ENCODE peak calls at places on chromosomes 1 and 21, in seven cellular contexts. One of them, this sample, is unnamed.

GRCh38 chr1:93798301-93798700 is 80.7 kb downstream of the DNTTIP2 start:
- DNase-seq in left colon: no peak
- DNase-seq in cardiac septum: no peak
- DNase-seq in activated effector memory CD4-positive, alpha-beta T cell treated with Interleukin-2 at 50 U/mL for 16 hours: no peak
- DNase-seq in RWPE1: no peak
- DNase-seq in stimulated activated CD4-positive, alpha-beta T cell treated with anti-CD3 and anti-CD28 coated beads, Interleukin-15, amount 100 ng/mL, for 48 hours: no peak
- DNase-seq in T-helper 1 cell: no peak
- DNase-seq in this sample: no peak

GRCh38 chr1:59695301-59695700 is 119.4 kb upstream of the HOOK1 start:
- DNase-seq in left colon: no peak
- DNase-seq in T-helper 1 cell: no peak
- DNase-seq in stimulated activated CD4-positive, alpha-beta T cell treated with anti-CD3 and anti-CD28 coated beads, Interleukin-15, amount 100 ng/mL, for 48 hours: no peak
- DNase-seq in cardiac septum: no peak
- DNase-seq in RWPE1: no peak
- DNase-seq in activated effector memory CD4-positive, alpha-beta T cell treated with Interleukin-2 at 50 U/mL for 16 hours: no peak
- DNase-seq in this sample: no peak

GRCh38 chr1:21234779-21235178 is 55.5 kb downstream of the ECE1 start:
- DNase-seq in RWPE1: no peak
- DNase-seq in left colon: no peak
- DNase-seq in activated effector memory CD4-positive, alpha-beta T cell treated with Interleukin-2 at 50 U/mL for 16 hours: no peak
- DNase-seq in cardiac septum: no peak
- DNase-seq in stimulated activated CD4-positive, alpha-beta T cell treated with anti-CD3 and anti-CD28 coated beads, Interleukin-15, amount 100 ng/mL, for 48 hours: no peak
- DNase-seq in T-helper 1 cell: no peak
- DNase-seq in this sample: no peak

GRCh38 chr21:38503588-38503987 is 5.3 kb upstream of the ERG start:
- DNase-seq in T-helper 1 cell: no peak
- DNase-seq in RWPE1: peak
- DNase-seq in activated effector memory CD4-positive, alpha-beta T cell treated with Interleukin-2 at 50 U/mL for 16 hours: no peak
- DNase-seq in cardiac septum: no peak
- DNase-seq in left colon: no peak
- DNase-seq in stimulated activated CD4-positive, alpha-beta T cell treated with anti-CD3 and anti-CD28 coated beads, Interleukin-15, amount 100 ng/mL, for 48 hours: no peak
- DNase-seq in this sample: no peak

GRCh38 chr1:74712863-74713262 is 20.0 kb downstream of the CRYZ start:
- DNase-seq in activated effector memory CD4-positive, alpha-beta T cell treated with Interleukin-2 at 50 U/mL for 16 hours: no peak
- DNase-seq in left colon: no peak
- DNase-seq in T-helper 1 cell: no peak
- DNase-seq in cardiac septum: no peak
- DNase-seq in RWPE1: no peak
- DNase-seq in stimulated activated CD4-positive, alpha-beta T cell treated with anti-CD3 and anti-CD28 coated beads, Interleukin-15, amount 100 ng/mL, for 48 hours: no peak
- DNase-seq in this sample: no peak

GRCh38 chr1:64917328-64917861 is 49.0 kb downstream of the JAK1 start:
- DNase-seq in T-helper 1 cell: no peak
- DNase-seq in left colon: peak
- DNase-seq in cardiac septum: no peak
- DNase-seq in stimulated activated CD4-positive, alpha-beta T cell treated with anti-CD3 and anti-CD28 coated beads, Interleukin-15, amount 100 ng/mL, for 48 hours: no peak
- DNase-seq in RWPE1: peak
- DNase-seq in activated effector memory CD4-positive, alpha-beta T cell treated with Interleukin-2 at 50 U/mL for 16 hours: no peak
- DNase-seq in this sample: peak

GRCh38 chr1:40300249-40300567 is 16.9 kb downstream of the COL9A2 start:
- DNase-seq in stimulated activated CD4-positive, alpha-beta T cell treated with anti-CD3 and anti-CD28 coated beads, Interleukin-15, amount 100 ng/mL, for 48 hours: no peak
- DNase-seq in RWPE1: no peak
- DNase-seq in cardiac septum: no peak
- DNase-seq in activated effector memory CD4-positive, alpha-beta T cell treated with Interleukin-2 at 50 U/mL for 16 hours: no peak
- DNase-seq in T-helper 1 cell: no peak
- DNase-seq in left colon: no peak
- DNase-seq in this sample: no peak

GRCh38 chr1:115173151-115173550 is 83.8 kb upstream of the TSPAN2 start:
- DNase-seq in left colon: no peak
- DNase-seq in RWPE1: no peak
- DNase-seq in stimulated activated CD4-positive, alpha-beta T cell treated with anti-CD3 and anti-CD28 coated beads, Interleukin-15, amount 100 ng/mL, for 48 hours: no peak
- DNase-seq in cardiac septum: no peak
- DNase-seq in activated effector memory CD4-positive, alpha-beta T cell treated with Interleukin-2 at 50 U/mL for 16 hours: no peak
- DNase-seq in T-helper 1 cell: no peak
- DNase-seq in this sample: no peak

GRCh38 chr1:247857069-247857985 is at the start of gene TRIM58:
- DNase-seq in T-helper 1 cell: peak
- DNase-seq in left colon: peak
- DNase-seq in stimulated activated CD4-positive, alpha-beta T cell treated with anti-CD3 and anti-CD28 coated beads, Interleukin-15, amount 100 ng/mL, for 48 hours: peak
- DNase-seq in RWPE1: peak
- DNase-seq in cardiac septum: no peak
- DNase-seq in activated effector memory CD4-positive, alpha-beta T cell treated with Interleukin-2 at 50 U/mL for 16 hours: no peak
- DNase-seq in this sample: no peak

GRCh38 chr1:43835141-43836021 is 98.2 kb upstream of the ARTN start:
- DNase-seq in cardiac septum: no peak
- DNase-seq in left colon: no peak
- DNase-seq in T-helper 1 cell: no peak
- DNase-seq in RWPE1: peak
- DNase-seq in stimulated activated CD4-positive, alpha-beta T cell treated with anti-CD3 and anti-CD28 coated beads, Interleukin-15, amount 100 ng/mL, for 48 hours: no peak
- DNase-seq in activated effector memory CD4-positive, alpha-beta T cell treated with Interleukin-2 at 50 U/mL for 16 hours: no peak
- DNase-seq in this sample: no peak

GRCh38 chr1:32546611-32547010 is 7.4 kb downstream of the ZBTB8A start:
- DNase-seq in RWPE1: no peak
- DNase-seq in activated effector memory CD4-positive, alpha-beta T cell treated with Interleukin-2 at 50 U/mL for 16 hours: no peak
- DNase-seq in left colon: no peak
- DNase-seq in cardiac septum: no peak
- DNase-seq in T-helper 1 cell: no peak
- DNase-seq in stimulated activated CD4-positive, alpha-beta T cell treated with anti-CD3 and anti-CD28 coated beads, Interleukin-15, amount 100 ng/mL, for 48 hours: no peak
- DNase-seq in this sample: peak

GRCh38 chr1:221394011-221394544 is 347.8 kb downstream of the DUSP10 start:
- DNase-seq in left colon: no peak
- DNase-seq in RWPE1: peak
- DNase-seq in stimulated activated CD4-positive, alpha-beta T cell treated with anti-CD3 and anti-CD28 coated beads, Interleukin-15, amount 100 ng/mL, for 48 hours: no peak
- DNase-seq in activated effector memory CD4-positive, alpha-beta T cell treated with Interleukin-2 at 50 U/mL for 16 hours: no peak
- DNase-seq in T-helper 1 cell: no peak
- DNase-seq in cardiac septum: no peak
- DNase-seq in this sample: no peak

GRCh38 chr1:82706741-82707140 is 906.0 kb downstream of the ADGRL2 start:
- DNase-seq in stimulated activated CD4-positive, alpha-beta T cell treated with anti-CD3 and anti-CD28 coated beads, Interleukin-15, amount 100 ng/mL, for 48 hours: no peak
- DNase-seq in activated effector memory CD4-positive, alpha-beta T cell treated with Interleukin-2 at 50 U/mL for 16 hours: no peak
- DNase-seq in left colon: no peak
- DNase-seq in RWPE1: no peak
- DNase-seq in cardiac septum: no peak
- DNase-seq in T-helper 1 cell: no peak
- DNase-seq in this sample: no peak

GRCh38 chr1:197526736-197527371 is 248.4 kb downstream of the DENND1B start:
- DNase-seq in cardiac septum: no peak
- DNase-seq in stimulated activated CD4-positive, alpha-beta T cell treated with anti-CD3 and anti-CD28 coated beads, Interleukin-15, amount 100 ng/mL, for 48 hours: no peak
- DNase-seq in RWPE1: peak
- DNase-seq in left colon: no peak
- DNase-seq in T-helper 1 cell: no peak
- DNase-seq in activated effector memory CD4-positive, alpha-beta T cell treated with Interleukin-2 at 50 U/mL for 16 hours: no peak
- DNase-seq in this sample: no peak

GRCh38 chr21:34037446-34037845 is 35.9 kb upstream of the MRPS6 start:
- DNase-seq in activated effector memory CD4-positive, alpha-beta T cell treated with Interleukin-2 at 50 U/mL for 16 hours: no peak
- DNase-seq in T-helper 1 cell: no peak
- DNase-seq in left colon: no peak
- DNase-seq in stimulated activated CD4-positive, alpha-beta T cell treated with anti-CD3 and anti-CD28 coated beads, Interleukin-15, amount 100 ng/mL, for 48 hours: no peak
- DNase-seq in cardiac septum: no peak
- DNase-seq in RWPE1: peak
- DNase-seq in this sample: no peak

GRCh38 chr1:173420330-173420806 is 56.8 kb upstream of the PRDX6 start:
- DNase-seq in cardiac septum: no peak
- DNase-seq in T-helper 1 cell: peak
- DNase-seq in left colon: no peak
- DNase-seq in activated effector memory CD4-positive, alpha-beta T cell treated with Interleukin-2 at 50 U/mL for 16 hours: no peak
- DNase-seq in stimulated activated CD4-positive, alpha-beta T cell treated with anti-CD3 and anti-CD28 coated beads, Interleukin-15, amount 100 ng/mL, for 48 hours: peak
- DNase-seq in RWPE1: peak
- DNase-seq in this sample: peak

GRCh38 chr1:41758904-41759548 is 159.7 kb downstream of the HIVEP3 start:
- DNase-seq in T-helper 1 cell: no peak
- DNase-seq in RWPE1: peak
- DNase-seq in left colon: no peak
- DNase-seq in activated effector memory CD4-positive, alpha-beta T cell treated with Interleukin-2 at 50 U/mL for 16 hours: no peak
- DNase-seq in cardiac septum: no peak
- DNase-seq in stimulated activated CD4-positive, alpha-beta T cell treated with anti-CD3 and anti-CD28 coated beads, Interleukin-15, amount 100 ng/mL, for 48 hours: no peak
- DNase-seq in this sample: no peak

GRCh38 chr1:3903141-3904005 is 3.3 kb upstream of the C1orf174 start:
- DNase-seq in left colon: peak
- DNase-seq in cardiac septum: peak
- DNase-seq in stimulated activated CD4-positive, alpha-beta T cell treated with anti-CD3 and anti-CD28 coated beads, Interleukin-15, amount 100 ng/mL, for 48 hours: no peak
- DNase-seq in RWPE1: no peak
- DNase-seq in activated effector memory CD4-positive, alpha-beta T cell treated with Interleukin-2 at 50 U/mL for 16 hours: no peak
- DNase-seq in T-helper 1 cell: no peak
- DNase-seq in this sample: no peak

GRCh38 chr1:205488074-205488723 is 16.3 kb upstream of the CDK18 start:
- DNase-seq in RWPE1: peak
- DNase-seq in left colon: peak
- DNase-seq in cardiac septum: no peak
- DNase-seq in activated effector memory CD4-positive, alpha-beta T cell treated with Interleukin-2 at 50 U/mL for 16 hours: no peak
- DNase-seq in T-helper 1 cell: no peak
- DNase-seq in stimulated activated CD4-positive, alpha-beta T cell treated with anti-CD3 and anti-CD28 coated beads, Interleukin-15, amount 100 ng/mL, for 48 hours: no peak
- DNase-seq in this sample: no peak

GRCh38 chr1:46168463-46168862 is 6.4 kb upstream of the TSPAN1 start:
- DNase-seq in activated effector memory CD4-positive, alpha-beta T cell treated with Interleukin-2 at 50 U/mL for 16 hours: no peak
- DNase-seq in RWPE1: no peak
- DNase-seq in left colon: no peak
- DNase-seq in cardiac septum: no peak
- DNase-seq in T-helper 1 cell: no peak
- DNase-seq in stimulated activated CD4-positive, alpha-beta T cell treated with anti-CD3 and anti-CD28 coated beads, Interleukin-15, amount 100 ng/mL, for 48 hours: no peak
- DNase-seq in this sample: no peak

GRCh38 chr1:154574715-154575114 is 7.1 kb downstream of the CHRNB2 start:
- DNase-seq in T-helper 1 cell: no peak
- DNase-seq in activated effector memory CD4-positive, alpha-beta T cell treated with Interleukin-2 at 50 U/mL for 16 hours: no peak
- DNase-seq in stimulated activated CD4-positive, alpha-beta T cell treated with anti-CD3 and anti-CD28 coated beads, Interleukin-15, amount 100 ng/mL, for 48 hours: no peak
- DNase-seq in RWPE1: no peak
- DNase-seq in cardiac septum: no peak
- DNase-seq in left colon: no peak
- DNase-seq in this sample: no peak

GRCh38 chr1:110677016-110677415 is 2.3 kb upstream of the KCNA3 start:
- DNase-seq in activated effector memory CD4-positive, alpha-beta T cell treated with Interleukin-2 at 50 U/mL for 16 hours: no peak
- DNase-seq in RWPE1: no peak
- DNase-seq in stimulated activated CD4-positive, alpha-beta T cell treated with anti-CD3 and anti-CD28 coated beads, Interleukin-15, amount 100 ng/mL, for 48 hours: no peak
- DNase-seq in T-helper 1 cell: no peak
- DNase-seq in cardiac septum: no peak
- DNase-seq in left colon: no peak
- DNase-seq in this sample: no peak

GRCh38 chr1:63906053-63906704 is 132.4 kb downstream of the ROR1 start:
- DNase-seq in RWPE1: no peak
- DNase-seq in T-helper 1 cell: no peak
- DNase-seq in activated effector memory CD4-positive, alpha-beta T cell treated with Interleukin-2 at 50 U/mL for 16 hours: no peak
- DNase-seq in left colon: no peak
- DNase-seq in stimulated activated CD4-positive, alpha-beta T cell treated with anti-CD3 and anti-CD28 coated beads, Interleukin-15, amount 100 ng/mL, for 48 hours: no peak
- DNase-seq in cardiac septum: no peak
- DNase-seq in this sample: no peak

GRCh38 chr1:174358344-174358743 is 89.4 kb upstream of the GPR52 start:
- DNase-seq in activated effector memory CD4-positive, alpha-beta T cell treated with Interleukin-2 at 50 U/mL for 16 hours: no peak
- DNase-seq in T-helper 1 cell: no peak
- DNase-seq in RWPE1: no peak
- DNase-seq in cardiac septum: no peak
- DNase-seq in left colon: no peak
- DNase-seq in stimulated activated CD4-positive, alpha-beta T cell treated with anti-CD3 and anti-CD28 coated beads, Interleukin-15, amount 100 ng/mL, for 48 hours: no peak
- DNase-seq in this sample: no peak

GRCh38 chr1:59243544-59243943 is 53.4 kb upstream of the FGGY start:
- DNase-seq in T-helper 1 cell: no peak
- DNase-seq in activated effector memory CD4-positive, alpha-beta T cell treated with Interleukin-2 at 50 U/mL for 16 hours: no peak
- DNase-seq in stimulated activated CD4-positive, alpha-beta T cell treated with anti-CD3 and anti-CD28 coated beads, Interleukin-15, amount 100 ng/mL, for 48 hours: no peak
- DNase-seq in cardiac septum: no peak
- DNase-seq in left colon: no peak
- DNase-seq in RWPE1: no peak
- DNase-seq in this sample: no peak

GRCh38 chr1:167805041-167805556 is 83.3 kb downstream of the MPZL1 start:
- DNase-seq in left colon: no peak
- DNase-seq in T-helper 1 cell: no peak
- DNase-seq in RWPE1: no peak
- DNase-seq in activated effector memory CD4-positive, alpha-beta T cell treated with Interleukin-2 at 50 U/mL for 16 hours: no peak
- DNase-seq in cardiac septum: no peak
- DNase-seq in stimulated activated CD4-positive, alpha-beta T cell treated with anti-CD3 and anti-CD28 coated beads, Interleukin-15, amount 100 ng/mL, for 48 hours: no peak
- DNase-seq in this sample: no peak

This sample was measured in posterior vena cava.